ENCODE peak calls at places on chromosome 20, in eight cellular contexts. X, D, P, R, S, L, Q and T are unnamed samples.

GRCh38 chr20:50129662-50130345 is 16.9 kb upstream of the UBE2V1 start:
- DNase-seq in S (no peak), X (no peak), L (peak; percentile 69), R (peak; percentile 46), D (no peak), Q (no peak), P (no peak), T (no peak)

GRCh38 chr20:45377191-45377775 is 842 bp downstream of the TP53TG5 start:
- DNase-seq in S (no peak), D (no peak), X (no peak), P (no peak), Q (no peak), R (no peak), L (no peak), T (no peak)

GRCh38 chr20:32526561-32526960 is 58.6 kb downstream of the NOL4L start:
- DNase-seq in Q (peak; percentile 40), R (no peak), S (no peak), D (no peak), L (no peak), P (no peak), X (no peak), T (no peak)

GRCh38 chr20:51486197-51487005 is 56.1 kb downstream of the NFATC2 start:
- DNase-seq in X (no peak), S (no peak), R (peak; percentile 7), P (peak; percentile 79), L (no peak), D (no peak), Q (no peak), T (no peak)

GRCh38 chr20:35991142-35991771 is 22.9 kb downstream of the CNBD2 start:
- DNase-seq in D (no peak), P (no peak), R (peak; percentile 68), S (no peak), L (peak; percentile 79), Q (peak; percentile 47), X (peak; percentile 7), T (no peak)

GRCh38 chr20:61184194-61184593 is 67.9 kb upstream of the CDH4 start:
- DNase-seq in X (no peak), S (no peak), L (no peak), D (no peak), Q (peak; percentile 41), R (no peak), P (peak; percentile 34), T (no peak)

GRCh38 chr20:1579488-1579887 is 22.0 kb upstream of the SIRPD start:
- DNase-seq in D (no peak), L (no peak), P (no peak), X (no peak), S (no peak), Q (no peak), R (no peak), T (no peak)

GRCh38 chr20:58173930-58174707 is 54.3 kb downstream of the ANKRD60 start:
- DNase-seq in D (no peak), L (no peak), S (peak; percentile 30), Q (no peak), P (no peak), R (peak; percentile 51), X (no peak), T (no peak)

GRCh38 chr20:35021063-35021462 is 65.4 kb downstream of the MYH7B start:
- DNase-seq in D (no peak), P (peak; percentile 10), S (no peak), R (no peak), L (no peak), X (no peak), Q (no peak), T (no peak)

GRCh38 chr20:48457261-48458002 is 370.4 kb downstream of the PREX1 start:
- DNase-seq in X (no peak), R (no peak), P (no peak), D (no peak), L (no peak), Q (no peak), S (no peak), T (no peak)

GRCh38 chr20:43541214-43541613 is 17.6 kb upstream of the SGK2 start:
- DNase-seq in Q (no peak), L (no peak), D (no peak), S (no peak), R (peak; percentile 74), P (peak; percentile 26), X (no peak), T (no peak)

GRCh38 chr20:58260006-58260405 is 31.6 kb upstream of the ANKRD60 start:
- DNase-seq in L (no peak), R (no peak), P (no peak), X (no peak), Q (no peak), D (no peak), S (no peak), T (no peak)

GRCh38 chr20:13995086-13995665 is at the start of gene MACROD2:
- DNase-seq in P (peak; percentile 58), R (peak; percentile 98), D (no peak), L (peak; percentile 96), S (peak; percentile 93), Q (peak; percentile 97), X (peak; percentile 18), T (peak; percentile 91)

GRCh38 chr20:20362774-20363435 is 5.0 kb upstream of the INSM1 start:
- DNase-seq in S (no peak), L (no peak), X (no peak), D (no peak), P (no peak), R (peak; percentile 10), Q (no peak), T (no peak)

GRCh38 chr20:58608096-58608840 is 42.8 kb upstream of the STX16 start:
- DNase-seq in R (no peak), P (no peak), Q (no peak), S (no peak), X (no peak), L (no peak), D (no peak), T (no peak)

GRCh38 chr20:59933296-59933848 is at the start of gene SYCP2:
- DNase-seq in X (peak; percentile 64), R (peak; percentile 61), Q (peak; percentile 73), L (peak; percentile 41), P (no peak), S (peak; percentile 39), D (no peak), T (no peak)

GRCh38 chr20:17885544-17885943 is 83.0 kb downstream of the SNX5 start:
- DNase-seq in S (no peak), L (no peak), D (no peak), R (no peak), Q (no peak), P (no peak), X (no peak), T (no peak)

GRCh38 chr20:49567421-49568256 is at the start of gene PTGIS:
- DNase-seq in Q (peak; percentile 34), S (peak; percentile 61), R (peak; percentile 84), X (no peak), L (no peak), P (no peak), D (no peak), T (peak; percentile 77)

GRCh38 chr20:35226775-35227681 is 538 bp downstream of the MMP24 start:
- DNase-seq in L (peak; percentile 50), D (peak; percentile 7), X (peak; percentile 41), S (peak; percentile 39), Q (peak; percentile 39), P (peak; percentile 26), R (peak; percentile 75), T (no peak)

GRCh38 chr20:24969203-24970029 is 20.3 kb downstream of the CST7 start:
- DNase-seq in X (no peak), Q (no peak), P (no peak), S (no peak), D (no peak), L (no peak), R (no peak), T (peak; percentile 62)

GRCh38 chr20:428658-429200 is 20.6 kb downstream of the RBCK1 start:
- DNase-seq in S (no peak), L (no peak), P (no peak), X (no peak), Q (no peak), D (no peak), R (no peak), T (no peak)

GRCh38 chr20:51802170-51802745 is at the start of gene SALL4:
- DNase-seq in R (no peak), X (no peak), S (no peak), Q (peak; percentile 61), D (no peak), P (peak; percentile 21), L (no peak), T (no peak)

GRCh38 chr20:56952258-56952929 is 314.0 kb downstream of the BMP7 start:
- DNase-seq in R (peak; percentile 13), P (no peak), Q (no peak), D (no peak), S (no peak), L (no peak), X (no peak), T (no peak)
- H3K4me3 ChIP-seq in R (peak overlapping the region; percentile 52), P (no peak overlapping the region), Q (no peak overlapping the region), D (no peak overlapping the region), S (no peak overlapping the region), L (no peak overlapping the region), X (no peak overlapping the region), T (no peak overlapping the region)

GRCh38 chr20:38164624-38165088 is 414 bp downstream of the TGM2 start:
- DNase-seq in D (no peak), X (no peak), S (no peak), Q (no peak), P (no peak), L (no peak), R (no peak), T (peak; percentile 77)
- H3K4me3 ChIP-seq in D (peak overlapping the region; percentile 45), X (no peak overlapping the region), S (peak overlapping the region; percentile 40), Q (no peak overlapping the region), P (peak overlapping the region; percentile 56), L (peak overlapping the region; percentile 62), R (peak overlapping the region; percentile 64), T (peak overlapping the region; percentile 82)

DNA sequence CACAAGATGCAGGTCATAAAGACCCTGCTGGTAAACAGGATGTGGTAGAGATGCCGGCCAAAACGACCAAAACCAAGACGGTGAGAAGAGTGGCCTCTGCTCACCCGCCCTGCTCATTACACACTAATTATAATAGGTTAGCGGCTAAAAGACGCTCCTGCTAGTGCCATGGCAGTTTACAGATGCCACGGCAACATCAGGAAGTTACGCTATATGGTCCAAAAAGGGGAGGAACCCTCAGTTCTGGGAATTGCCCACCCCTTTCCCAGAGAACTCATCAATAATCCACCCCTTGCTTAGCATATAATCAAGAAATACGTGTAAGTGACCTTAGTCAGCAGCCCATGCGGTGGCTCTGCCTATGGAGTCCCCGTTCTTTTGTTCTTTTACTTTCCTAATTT is 17.6 kb downstream of the BHLHE23 start:
- DNase-seq in D (no peak), Q (no peak), R (no peak), S (no peak), P (no peak), L (no peak), X (no peak), T (no peak)
- H3K4me3 ChIP-seq in D (peak overlapping the region; percentile 29), Q (no peak overlapping the region), R (no peak overlapping the region), S (no peak overlapping the region), P (no peak overlapping the region), L (no peak overlapping the region), X (peak overlapping the region; percentile 62), T (no peak overlapping the region)

GRCh38 chr20:41139227-41140093 is 2.1 kb downstream of the PLCG1 start:
- DNase-seq in D (no peak), Q (no peak), P (no peak), L (no peak), R (no peak), S (no peak), X (no peak), T (no peak)
- H3K4me3 ChIP-seq in D (no peak overlapping the region), Q (no peak overlapping the region), P (peak overlapping the region; percentile 75), L (no peak overlapping the region), R (peak overlapping the region; percentile 80), S (peak overlapping the region; percentile 86), X (peak overlapping the region; percentile 68), T (peak overlapping the region; percentile 95)